ENCODE peak calls at places on chromosome 5, in eight cellular contexts. A is ACHN, W is lung microvascular endothelial cell, F is posterior vena cava, I is astrocyte of the cerebellum, D is A549, Q is NCI-H1105, G is coronary artery. C is an unnamed sample.
A peak's percentile ranks its signal among the peaks of the same experiment; 100 is the strongest.

GRCh38 chr5:118692811-118693342 is 295.5 kb downstream of the DTWD2 start:
- DNase-seq in A (no peak), W (no peak), F (peak; percentile 56), I (no peak), D (no peak), Q (peak; percentile 59), G (no peak), C (no peak)

GRCh38 chr5:137101544-137101943 is 397.6 kb downstream of the SPOCK1 start:
- DNase-seq in A (no peak), W (no peak), F (no peak), I (no peak), D (no peak), Q (no peak), G (no peak), C (no peak)

GRCh38 chr5:159212667-159213462 is 3.5 kb upstream of the RNF145 start:
- DNase-seq in A (no peak), W (no peak), F (no peak), I (no peak), D (no peak), Q (no peak), G (no peak), C (no peak)

GRCh38 chr5:161230222-161230621 is 316.3 kb downstream of the GABRB2 start:
- DNase-seq in A (no peak), W (no peak), F (no peak), I (no peak), D (no peak), Q (peak; percentile 55), G (no peak), C (peak; percentile 96)

GRCh38 chr5:163571755-163572154 is 66.3 kb downstream of the MAT2B start:
- DNase-seq in A (peak; percentile 88), W (peak; percentile 20), F (no peak), I (peak; percentile 98), D (no peak), Q (no peak), G (no peak), C (no peak)

GRCh38 chr5:133147411-133147810 is 95.6 kb downstream of the HSPA4 start:
- DNase-seq in A (no peak), W (peak; percentile 33), F (no peak), I (peak; percentile 1), D (no peak), Q (no peak), G (peak; percentile 65), C (no peak)

GRCh38 chr5:38240212-38240611 is 18.1 kb upstream of the EGFLAM start:
- DNase-seq in A (no peak), W (no peak), F (no peak), I (no peak), D (no peak), Q (no peak), G (no peak), C (no peak)

GRCh38 chr5:64742411-64742810 is 26.1 kb downstream of the SREK1IP1 start:
- DNase-seq in A (no peak), W (no peak), F (no peak), I (no peak), D (no peak), Q (no peak), G (no peak), C (no peak)

GRCh38 chr5:59133801-59134261 is 551.0 kb downstream of the RAB3C start:
- DNase-seq in A (peak; percentile 47), W (no peak), F (no peak), I (no peak), D (peak; percentile 87), Q (no peak), G (no peak), C (no peak)

GRCh38 chr5:93304851-93305250 is 276.2 kb downstream of the NR2F1-AS1 start:
- DNase-seq in A (no peak), W (no peak), F (no peak), I (no peak), D (no peak), Q (no peak), G (no peak), C (no peak)

GRCh38 chr5:59034498-59035186 is 451.8 kb downstream of the RAB3C start:
- DNase-seq in A (peak; percentile 34), W (peak; percentile 63), F (no peak), I (no peak), D (peak; percentile 81), Q (no peak), G (no peak), C (peak; percentile 58)

GRCh38 chr5:134568761-134569725 is 43.6 kb downstream of the JADE2 start:
- DNase-seq in A (peak; percentile 77), W (peak; percentile 95), F (peak; percentile 91), I (no peak), D (peak; percentile 50), Q (no peak), G (peak; percentile 90), C (no peak)

GRCh38 chr5:13143630-13144029 is 800.9 kb downstream of the DNAH5 start:
- DNase-seq in A (no peak), W (no peak), F (no peak), I (no peak), D (no peak), Q (no peak), G (no peak), C (no peak)

GRCh38 chr5:608286-609087 is 3.7 kb upstream of the CEP72 start:
- DNase-seq in A (no peak), W (no peak), F (peak; percentile 51), I (no peak), D (no peak), Q (no peak), G (peak; percentile 66), C (no peak)

GRCh38 chr5:143051244-143052058 is 281.3 kb downstream of the ARHGAP26 start:
- DNase-seq in A (peak; percentile 45), W (no peak), F (no peak), I (peak; percentile 86), D (no peak), Q (peak; percentile 68), G (no peak), C (peak; percentile 81)

GRCh38 chr5:95918421-95919006 is 43.1 kb downstream of the ELL2 start:
- DNase-seq in A (no peak), W (no peak), F (no peak), I (no peak), D (no peak), Q (no peak), G (no peak), C (peak; percentile 10)

GRCh38 chr5:66666778-66667177 is 70.6 kb downstream of the MAST4 start:
- DNase-seq in A (no peak), W (peak; percentile 3), F (no peak), I (no peak), D (no peak), Q (peak; percentile 58), G (no peak), C (peak; percentile 60)

GRCh38 chr5:140563554-140563953 is 844 bp downstream of the APBB3 start:
- DNase-seq in A (no peak), W (no peak), F (peak; percentile 79), I (no peak), D (no peak), Q (no peak), G (peak; percentile 77), C (peak; percentile 58)

GRCh38 chr5:153777681-153778080 is 261.0 kb downstream of the FAM114A2 start:
- DNase-seq in A (no peak), W (no peak), F (no peak), I (no peak), D (no peak), Q (no peak), G (no peak), C (peak; percentile 44)

C was measured in DMS53.